ENCODE peak calls at places on chromosomes 2 and 18, in four cellular contexts. Y is CD4-positive, alpha-beta T cell; Z is left cardiac atrium; O is activated CD8-positive, alpha-beta memory T cell treated with anti-CD3 and anti-CD28 coated beads, Interleukin-2, amount 10 ng/mL, durations not matched to agents 7 days and 5 days. H is an unnamed sample.

GRCh38 chr18:58077329-58077728 is 33.3 kb downstream of the NEDD4L start:
- ATAC-seq in O (no peak), Z (no peak), Y (no peak), H (no peak)

GRCh38 chr2:172087191-172087779 is 2.0 kb downstream of the DLX1 start:
- ATAC-seq in Z (no peak), Y (no peak), O (no peak), H (no peak)

GRCh38 chr18:9366126-9366714 is 31.6 kb downstream of the TWSG1 start:
- ATAC-seq in O (no peak), Z (peak; percentile 41), Y (no peak), H (no peak)

GRCh38 chr2:241976296-241976695 is 106.8 kb downstream of the RTP5 start:
- ATAC-seq in Y (no peak), Z (no peak), O (no peak), H (no peak)

GRCh38 chr18:69250305-69251151 is 150.2 kb upstream of the DOK6 start:
- ATAC-seq in O (no peak), Y (no peak), Z (no peak), H (no peak)

GRCh38 chr2:226087051-226087450 is 687.5 kb downstream of the NYAP2 start:
- ATAC-seq in O (no peak), Z (no peak), Y (no peak), H (no peak)

GRCh38 chr18:10353791-10354190 is 100.6 kb upstream of the APCDD1 start:
- ATAC-seq in Z (peak; percentile 45), Y (no peak), O (no peak), H (no peak)

GRCh38 chr18:79466591-79466990 is 70.9 kb downstream of the NFATC1 start:
- ATAC-seq in Y (no peak), O (no peak), Z (no peak), H (peak; percentile 79)

GRCh38 chr2:219213486-219214071 is 5.2 kb downstream of the ABCB6 start:
- ATAC-seq in Z (no peak), O (no peak), Y (no peak), H (no peak)

GRCh38 chr2:182101263-182101662 is 115.6 kb downstream of the PPP1R1C start:
- ATAC-seq in O (no peak), Y (no peak), Z (no peak), H (no peak)

GRCh38 chr2:240481720-240482119 is 46.3 kb downstream of the GPC1 start:
- ATAC-seq in Z (no peak), Y (no peak), O (no peak), H (no peak)

GRCh38 chr2:128637481-128638155 is 318.9 kb upstream of the HS6ST1 start:
- ATAC-seq in Y (no peak), O (no peak), Z (no peak), H (no peak)

GRCh38 chr2:9703701-9704221 is 73.0 kb upstream of the YWHAQ start:
- ATAC-seq in Y (peak; percentile 3), O (peak; percentile 53), Z (no peak), H (peak; percentile 46)

GRCh38 chr2:105671156-105671555 is 73.6 kb upstream of the NCK2 start:
- ATAC-seq in Z (peak; percentile 41), Y (no peak), O (no peak), H (no peak)

GRCh38 chr2:53242090-53242489 is 525.5 kb upstream of the CHAC2 start:
- ATAC-seq in Z (no peak), O (no peak), Y (no peak), H (no peak)

GRCh38 chr18:55343396-55344073 is 244.5 kb downstream of the TCF4 start:
- ATAC-seq in O (no peak), Y (no peak), Z (peak; percentile 57), H (no peak)

GRCh38 chr2:231394201-231395141 is 1.0 kb upstream of the B3GNT7 start:
- ATAC-seq in O (no peak), Z (no peak), Y (no peak), H (peak; percentile 66)

GRCh38 chr2:142716463-142717242 is 160.8 kb upstream of the KYNU start:
- ATAC-seq in O (no peak), Y (no peak), Z (no peak), H (no peak)

GRCh38 chr2:172640389-172640788 is 84.5 kb downstream of the PDK1 start:
- ATAC-seq in Y (no peak), O (no peak), Z (no peak), H (no peak)

GRCh38 chr2:159134979-159135378 is 151.5 kb downstream of the WDSUB1 start:
- ATAC-seq in O (no peak), Y (no peak), Z (no peak), H (no peak)

GRCh38 chr2:144890828-144891227 is 370.9 kb upstream of the ZEB2 start:
- ATAC-seq in Z (no peak), Y (no peak), O (no peak), H (peak; percentile 48)

GRCh38 chr2:69571189-69571588 is 72.3 kb downstream of the AAK1 start:
- ATAC-seq in Y (peak; percentile 57), O (no peak), Z (no peak), H (no peak)

GRCh38 chr2:20450201-20451108 is 3.6 kb downstream of the RHOB start:
- ATAC-seq in Y (no peak), Z (peak; percentile 27), O (no peak), H (no peak)

GRCh38 chr2:18599509-18600254 is 10.3 kb upstream of the NT5C1B start:
- ATAC-seq in Z (no peak), Y (no peak), O (no peak), H (peak; percentile 16)

GRCh38 chr2:160275646-160276045 is 75.6 kb upstream of the ITGB6 start:
- ATAC-seq in Y (no peak), O (no peak), Z (no peak), H (no peak)

GRCh38 chr2:109613922-109614714 is at the start of the genes SEPTIN10 and SOWAHC:
- ATAC-seq in O (peak; percentile 89), Z (peak; percentile 95), Y (peak; percentile 89), H (peak; percentile 67)

GRCh38 chr2:74099835-74100234 is 47.9 kb downstream of the BOLA3 start:
- ATAC-seq in O (no peak), Y (no peak), Z (peak; percentile 73), H (no peak)

GRCh38 chr2:109400102-109400501 is 213.7 kb downstream of the SEPTIN10 start:
- ATAC-seq in O (no peak), Z (no peak), Y (no peak), H (no peak)

GRCh38 chr2:217846321-217846743 is 156.5 kb downstream of the TNS1 start:
- ATAC-seq in Y (no peak), O (no peak), Z (no peak), H (no peak)

GRCh38 chr2:220673475-220673874 is 898.6 kb downstream of the EPHA4 start:
- ATAC-seq in Z (no peak), Y (no peak), O (no peak), H (no peak)

GRCh38 chr18:9506046-9506792 is 30.9 kb downstream of the RALBP1 start:
- ATAC-seq in Y (no peak), O (no peak), Z (peak; percentile 83), H (no peak)

GRCh38 chr18:79971211-79971952 is 6.9 kb downstream of the HSBP1L1 start:
- ATAC-seq in Y (no peak), O (no peak), Z (no peak), H (no peak)

GRCh38 chr2:149595069-149595963 is 7.7 kb upstream of the MMADHC start:
- ATAC-seq in O (no peak), Y (no peak), Z (no peak), H (no peak)

H was measured in stimulated activated memory B cell treated with anti-CD40 and anti-IgM and Interleukin-4, amounts not matched to agents 10 μg/mL and 1 μg/mL and 100 μg/mL, for 72 hours.